ENCODE peak calls at places on chromosomes 13 and 19, in four cellular contexts. F is IMR-90, R is mesenchymal stem cell, P is mesendoderm. Z is an unnamed sample. For H3K36me3, the result is how much of the 10 kb centered on the place peaks cover.

GRCh38 chr19:5557691-5558090 is 10.1 kb downstream of the TINCR start:
- DNase-seq in F (no peak), R (no peak), P (no peak), Z (no peak)

GRCh38 chr19:38731654-38732301 is 12.5 kb downstream of the CAPN12 start:
- DNase-seq in F (no peak), R (no peak), P (no peak), Z (no peak)

GRCh38 chr19:38499532-38499931 is 66.0 kb downstream of the RYR1 start:
- DNase-seq in F (no peak), R (no peak), P (no peak), Z (no peak)

GRCh38 chr19:43467730-43468129 is 2.3 kb upstream of the LYPD3 start:
- DNase-seq in F (peak), R (peak), P (no peak), Z (no peak)

GRCh38 chr19:15562861-15563260 is 52.2 kb upstream of the CYP4F8 start:
- DNase-seq in F (peak), R (no peak), P (no peak), Z (no peak)

GRCh38 chr19:47598407-47599349 is 10.3 kb upstream of the BICRA start:
- DNase-seq in F (peak), R (peak), P (peak), Z (peak)

GRCh38 chr19:5612891-5613290 is 9.7 kb downstream of the SAFB2 start:
- DNase-seq in F (no peak), R (no peak), P (no peak), Z (no peak)

GRCh38 chr19:2613507-2614295 is 88.8 kb downstream of the GNG7 start:
- DNase-seq in F (peak), R (peak), P (peak), Z (no peak)

GRCh38 chr13:76939215-76939614 is 9.1 kb upstream of the ACOD1 start:
- DNase-seq in F (peak), R (peak), P (no peak), Z (no peak)

GRCh38 chr19:27775395-27775794 is 1437.6 kb downstream of the UQCRFS1 start:
- DNase-seq in F (no peak), R (no peak), P (peak), Z (no peak)

GRCh38 chr19:3612901-3613741 is 6.4 kb upstream of the TBXA2R start:
- DNase-seq in F (no peak), R (no peak), P (peak), Z (no peak)

GRCh38 chr13:106036870-106037269 is 498.6 kb downstream of the EFNB2 start:
- DNase-seq in F (no peak), R (no peak), P (peak), Z (no peak)

GRCh38 chr13:113359556-113359955 is 4.4 kb downstream of the GRTP1 start:
- DNase-seq in F (no peak), R (no peak), P (no peak), Z (no peak)

GRCh38 chr13:42000836-42001235 is 39.9 kb upstream of the VWA8 start:
- DNase-seq in F (no peak), R (peak), P (peak), Z (no peak)

GRCh38 chr13:51873419-51873818 is 11.7 kb downstream of the CCDC70 start:
- DNase-seq in F (no peak), R (no peak), P (no peak), Z (no peak)

GRCh38 chr19:49554701-49555181 is 25.6 kb downstream of the NOSIP start:
- DNase-seq in F (no peak), R (no peak), P (no peak), Z (no peak)

GRCh38 chr13:109155301-109155761 is 525.9 kb downstream of the MYO16 start:
- DNase-seq in F (peak), R (peak), P (no peak), Z (no peak)

GRCh38 chr13:46961719-46962118 is 64.9 kb upstream of the HTR2A start:
- DNase-seq in F (peak), R (peak), P (peak), Z (no peak)

GRCh38 chr13:105410602-105411001 is 1124.9 kb downstream of the EFNB2 start:
- DNase-seq in F (peak), R (peak), P (peak), Z (peak)

GRCh38 chr13:96994849-96995243 is 570 bp upstream of the OXGR1 start:
- DNase-seq in F (no peak), R (no peak), P (no peak), Z (no peak)

GRCh38 chr19:49570997-49571676 is 9.2 kb downstream of the NOSIP start:
- DNase-seq in F (no peak), R (no peak), P (peak), Z (no peak)

GRCh38 chr19:29798783-29799182 is 13.0 kb upstream of the CCNE1 start:
- DNase-seq in F (peak), R (no peak), P (no peak), Z (no peak)

GRCh38 chr13:110359840-110360301 is 52.8 kb downstream of the COL4A2 start:
- DNase-seq in F (peak), R (peak), P (no peak), Z (no peak)

GRCh38 chr19:13160557-13160956 is 10.3 kb downstream of the IER2 start:
- DNase-seq in F (peak), R (peak), P (no peak), Z (no peak)

GRCh38 chr13:106205871-106206270 is 329.6 kb downstream of the EFNB2 start:
- DNase-seq in F (no peak), R (peak), P (peak), Z (no peak)

GRCh38 chr13:106139407-106139806 is 396.1 kb downstream of the EFNB2 start:
- DNase-seq in F (peak), R (peak), P (no peak), Z (no peak)

GRCh38 chr19:32269831-32270230 is 75.6 kb upstream of the ZNF507 start:
- DNase-seq in F (no peak), R (no peak), P (no peak), Z (no peak)

GRCh38 chr19:58059003-58059671 is at the start of gene ZNF135:
- DNase-seq in F (peak), R (peak), P (peak), Z (peak)
- H2BK15ac ChIP-seq in F (no peak), R (no peak), P (no peak), Z (peak)

GRCh38 chr13:20028953-20029352 is 70.4 kb downstream of the ZMYM2 start:
- DNase-seq in F (no peak), R (no peak), P (no peak), Z (no peak)
- H3K36me3 ChIP-seq in F (under half), R (under half), P (under half), Z (under half)

GRCh38 chr13:33090755-33091454 is 74.7 kb downstream of the KL start:
- DNase-seq in F (no peak), R (peak), P (no peak), Z (no peak)
- H2BK15ac ChIP-seq in F (no peak), R (no peak), P (no peak), Z (no peak)

GRCh38 chr19:55812449-55812848 is 19.4 kb downstream of the NLRP11 start:
- DNase-seq in F (no peak), R (no peak), P (no peak), Z (no peak)
- H3K36me3 ChIP-seq in F (under half), R (under half), P (under half), Z (under half)

GRCh38 chr19:19742773-19743172 is 9.9 kb upstream of the ZNF14 start:
- DNase-seq in F (no peak), R (no peak), P (no peak), Z (no peak)

GRCh38 chr19:19740755-19741154 is 7.8 kb upstream of the ZNF14 start:
- DNase-seq in F (no peak), R (no peak), P (no peak), Z (no peak)

GRCh38 chr19:19743176-19743575 is 10.3 kb upstream of the ZNF14 start:
- DNase-seq in F (no peak), R (no peak), P (no peak), Z (no peak)

GRCh38 chr19:19738564-19738963 is 5.7 kb upstream of the ZNF14 start:
- DNase-seq in F (no peak), R (no peak), P (no peak), Z (no peak)

DNA sequence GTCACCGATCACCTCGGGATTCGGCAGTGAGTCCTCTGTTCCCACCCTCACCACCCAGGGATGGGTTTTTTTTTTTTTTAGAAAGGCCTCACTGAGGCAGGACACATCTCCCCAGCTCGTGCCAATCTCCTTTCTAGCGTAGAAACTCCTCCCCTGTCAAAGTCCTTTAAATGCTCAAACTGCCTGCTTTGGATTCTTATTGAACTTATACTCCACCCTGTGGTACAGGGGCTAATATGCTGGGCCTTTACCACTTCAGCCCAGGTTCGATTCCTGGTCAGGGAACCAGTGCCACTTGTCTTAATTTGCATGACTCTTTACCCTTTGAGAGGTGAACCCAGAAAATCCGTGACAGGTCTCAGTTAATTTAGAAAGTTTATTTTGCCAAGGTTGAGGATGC is 8.3 kb upstream of the ZNF14 start:
- DNase-seq in F (no peak), R (no peak), P (no peak), Z (no peak)
- H2BK15ac ChIP-seq in F (no peak), R (no peak), P (no peak), Z (no peak)

GRCh38 chr19:1009976-1010538 is 9.8 kb downstream of the GRIN3B start:
- DNase-seq in F (no peak), R (no peak), P (no peak), Z (no peak)
- H3K36me3 ChIP-seq in F (under half), R (half or more), P (under half), Z (under half)

GRCh38 chr13:83825676-83826075 is 56.6 kb downstream of the SLITRK1 start:
- DNase-seq in F (no peak), R (no peak), P (no peak), Z (no peak)

GRCh38 chr13:83819611-83820010 is 62.7 kb downstream of the SLITRK1 start:
- DNase-seq in F (peak), R (no peak), P (no peak), Z (no peak)

GRCh38 chr13:83827338-83827737 is 54.9 kb downstream of the SLITRK1 start:
- DNase-seq in F (no peak), R (no peak), P (no peak), Z (no peak)

GRCh38 chr13:83824120-83824519 is 58.2 kb downstream of the SLITRK1 start:
- DNase-seq in F (no peak), R (no peak), P (no peak), Z (no peak)

DNA sequence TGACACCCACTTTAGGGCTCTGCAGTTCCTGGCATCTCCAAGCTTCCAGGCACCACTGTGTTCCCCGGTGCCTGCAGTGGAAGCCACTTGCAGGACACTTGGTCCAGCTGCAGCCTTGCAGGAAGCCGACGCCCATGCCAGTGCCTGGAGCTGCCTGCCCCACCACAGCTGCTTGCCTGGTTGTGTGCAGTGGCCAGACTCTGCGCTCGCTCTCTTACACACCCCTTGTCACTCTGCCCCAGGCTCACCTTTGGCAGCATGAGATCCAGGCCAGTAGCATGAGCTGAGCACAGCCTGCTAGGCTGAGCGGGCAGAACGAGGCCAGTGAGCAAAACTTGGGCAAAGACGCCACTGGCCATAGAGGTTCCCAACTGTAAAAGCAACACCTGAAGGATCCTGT is 57.7 kb downstream of the SLITRK1 start:
- DNase-seq in F (no peak), R (no peak), P (no peak), Z (no peak)
- H2BK15ac ChIP-seq in F (no peak), R (no peak), P (no peak), Z (peak)

GRCh38 chr13:111359930-111360329 is 39.5 kb downstream of the TEX29 start:
- DNase-seq in F (no peak), R (no peak), P (no peak), Z (no peak)

GRCh38 chr13:111360452-111360851 is 40.0 kb downstream of the TEX29 start:
- DNase-seq in F (no peak), R (no peak), P (no peak), Z (no peak)

GRCh38 chr13:111363121-111363520 is 42.7 kb downstream of the TEX29 start:
- DNase-seq in F (no peak), R (no peak), P (no peak), Z (no peak)

GRCh38 chr13:111361873-111362648 is 41.6 kb downstream of the TEX29 start:
- DNase-seq in F (no peak), R (no peak), P (no peak), Z (no peak)

DNA sequence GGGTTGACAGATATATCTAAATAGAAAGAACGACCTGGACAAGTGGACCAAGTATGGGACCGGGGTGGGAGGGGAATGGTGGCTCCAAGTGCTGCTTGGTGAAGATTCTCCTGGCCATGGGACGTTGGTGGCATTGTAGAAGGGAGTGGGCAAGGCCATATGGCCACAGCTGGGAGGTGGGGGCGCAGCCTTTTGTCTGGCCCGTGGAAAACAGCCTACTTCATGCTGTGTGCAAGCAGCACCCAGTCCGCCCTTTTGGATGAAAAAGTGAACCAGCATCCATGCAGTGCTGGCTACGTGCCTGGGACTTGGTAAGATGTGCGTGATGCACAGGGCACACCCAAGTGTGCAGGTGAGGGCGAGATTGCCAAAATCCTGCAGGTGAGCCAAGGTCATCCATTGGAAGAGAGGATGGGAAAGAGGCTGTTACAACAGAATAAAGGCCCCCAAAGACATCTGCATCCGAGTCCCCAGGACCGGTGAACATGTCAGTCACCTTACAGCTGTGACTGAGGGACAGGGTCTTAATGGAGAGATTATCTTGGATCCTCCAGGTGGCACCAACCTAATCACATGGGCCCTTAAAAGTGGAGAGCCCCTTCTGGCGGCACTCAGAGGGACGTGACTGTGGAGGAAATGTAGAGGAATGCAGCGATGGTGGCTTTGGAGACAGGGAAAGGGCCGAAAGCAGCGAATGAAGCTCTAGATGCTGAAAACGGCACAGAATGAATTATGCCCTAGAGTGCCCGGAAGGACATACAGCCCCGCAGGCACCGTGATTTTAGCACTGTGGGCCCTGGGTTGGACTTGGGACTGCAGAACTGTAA is 40.8 kb downstream of the TEX29 start:
- DNase-seq in F (no peak), R (no peak), P (peak), Z (no peak)
- H3K36me3 ChIP-seq in F (under half), R (under half), P (under half), Z (under half)

GRCh38 chr19:7730286-7731217 is 1.4 kb downstream of the CLEC4G start:
- DNase-seq in F (no peak), R (no peak), P (no peak), Z (no peak)

GRCh38 chr19:7731615-7732014 is 295 bp downstream of the CLEC4G start:
- DNase-seq in F (no peak), R (no peak), P (no peak), Z (no peak)

GRCh38 chr19:7731218-7731595 is 703 bp downstream of the CLEC4G start:
- DNase-seq in F (no peak), R (no peak), P (no peak), Z (no peak)

GRCh38 chr19:7729831-7730285 is 2.1 kb downstream of the CLEC4G start:
- DNase-seq in F (no peak), R (no peak), P (no peak), Z (no peak)

GRCh38 chr19:7729211-7729610 is 2.7 kb downstream of the CLEC4G start:
- DNase-seq in F (no peak), R (no peak), P (no peak), Z (no peak)
- H2BK15ac ChIP-seq in F (no peak), R (no peak), P (no peak), Z (no peak)

Z was measured in neuronal stem cell.